ENCODE peak calls at places on chromosomes 4 and X, in seven cellular contexts. One of them, this sample, is unnamed. For H3K4me1 and H3K9me3, the result is how much of the 10 kb centered on the place peaks cover.

GRCh38 chr4:52103314-52103713 is 52.2 kb downstream of the SPATA18 start:
- DNase-seq in Caco-2: no peak
- DNase-seq in body of pancreas: no peak
- DNase-seq in hepatocyte: peak
- DNase-seq in breast epithelium: no peak
- DNase-seq in stomach: no peak
- DNase-seq in Peyer's patch: no peak
- DNase-seq in this sample: no peak

GRCh38 chr4:53361451-53361850 is 4.4 kb downstream of the SCFD2 start:
- DNase-seq in Caco-2: no peak
- DNase-seq in body of pancreas: no peak
- DNase-seq in hepatocyte: no peak
- DNase-seq in breast epithelium: no peak
- DNase-seq in stomach: no peak
- DNase-seq in Peyer's patch: no peak
- DNase-seq in this sample: no peak

GRCh38 chr4:729336-730315 is 24.0 kb downstream of the PCGF3 start:
- DNase-seq in Caco-2: no peak
- DNase-seq in body of pancreas: no peak
- DNase-seq in hepatocyte: no peak
- DNase-seq in breast epithelium: no peak
- DNase-seq in stomach: no peak
- DNase-seq in Peyer's patch: no peak
- DNase-seq in this sample: no peak

GRCh38 chr4:122827899-122828601 is 1.4 kb downstream of the FGF2 start:
- DNase-seq in Caco-2: no peak
- DNase-seq in body of pancreas: peak
- DNase-seq in hepatocyte: peak
- DNase-seq in breast epithelium: peak
- DNase-seq in stomach: no peak
- DNase-seq in Peyer's patch: no peak
- DNase-seq in this sample: no peak

GRCh38 chrX:52574416-52575275 is 57.8 kb upstream of the XAGE1B start:
- DNase-seq in Caco-2: peak
- DNase-seq in body of pancreas: peak
- DNase-seq in hepatocyte: peak
- DNase-seq in breast epithelium: peak
- DNase-seq in stomach: no peak
- DNase-seq in Peyer's patch: no peak
- DNase-seq in this sample: no peak

GRCh38 chrX:65196758-65197371 is 220.6 kb upstream of the ZC4H2 start:
- DNase-seq in Caco-2: peak
- DNase-seq in body of pancreas: peak
- DNase-seq in hepatocyte: peak
- DNase-seq in breast epithelium: no peak
- DNase-seq in stomach: peak
- DNase-seq in Peyer's patch: peak
- DNase-seq in this sample: no peak

GRCh38 chr4:147924604-147925412 is 192.9 kb downstream of the ARHGAP10 start:
- DNase-seq in Caco-2: no peak
- DNase-seq in body of pancreas: peak
- DNase-seq in hepatocyte: peak
- DNase-seq in breast epithelium: no peak
- DNase-seq in stomach: peak
- DNase-seq in Peyer's patch: no peak
- DNase-seq in this sample: no peak

GRCh38 chr4:87530868-87531267 is 1.7 kb upstream of the SPARCL1 start:
- DNase-seq in Caco-2: no peak
- DNase-seq in body of pancreas: peak
- DNase-seq in hepatocyte: peak
- DNase-seq in breast epithelium: peak
- DNase-seq in stomach: peak
- DNase-seq in Peyer's patch: no peak
- DNase-seq in this sample: no peak

GRCh38 chr4:52572936-52573485 is 86.1 kb downstream of the USP46 start:
- DNase-seq in Caco-2: no peak
- DNase-seq in body of pancreas: no peak
- DNase-seq in hepatocyte: no peak
- DNase-seq in breast epithelium: no peak
- DNase-seq in stomach: no peak
- DNase-seq in Peyer's patch: no peak
- DNase-seq in this sample: no peak

GRCh38 chr4:114922582-114922912 is 190.9 kb downstream of the NDST4 start:
- DNase-seq in Caco-2: no peak
- DNase-seq in body of pancreas: no peak
- DNase-seq in hepatocyte: no peak
- DNase-seq in breast epithelium: no peak
- DNase-seq in stomach: no peak
- DNase-seq in Peyer's patch: no peak
- DNase-seq in this sample: no peak

GRCh38 chr4:72295966-72296557 is 264.3 kb downstream of the NPFFR2 start:
- DNase-seq in Caco-2: no peak
- DNase-seq in body of pancreas: no peak
- DNase-seq in hepatocyte: peak
- DNase-seq in breast epithelium: no peak
- DNase-seq in stomach: no peak
- DNase-seq in Peyer's patch: no peak
- DNase-seq in this sample: no peak

GRCh38 chr4:8509311-8509950 is 68.9 kb downstream of the TRMT44 start:
- DNase-seq in Caco-2: no peak
- DNase-seq in body of pancreas: no peak
- DNase-seq in hepatocyte: no peak
- DNase-seq in breast epithelium: no peak
- DNase-seq in stomach: no peak
- DNase-seq in Peyer's patch: no peak
- DNase-seq in this sample: no peak

GRCh38 chr4:125313497-125313896 is 1.3 kb upstream of the FAT4 start:
- DNase-seq in Caco-2: no peak
- DNase-seq in body of pancreas: peak
- DNase-seq in hepatocyte: peak
- DNase-seq in breast epithelium: no peak
- DNase-seq in stomach: no peak
- DNase-seq in Peyer's patch: no peak
- DNase-seq in this sample: no peak

GRCh38 chrX:30039768-30040167 is 175.6 kb upstream of the MAGEB2 start:
- DNase-seq in Caco-2: no peak
- DNase-seq in body of pancreas: no peak
- DNase-seq in hepatocyte: no peak
- DNase-seq in breast epithelium: no peak
- DNase-seq in stomach: no peak
- DNase-seq in Peyer's patch: no peak
- DNase-seq in this sample: no peak

GRCh38 chr4:136893638-136894037 is 638.7 kb downstream of the PCDH18 start:
- DNase-seq in Caco-2: no peak
- DNase-seq in body of pancreas: no peak
- DNase-seq in hepatocyte: no peak
- DNase-seq in breast epithelium: no peak
- DNase-seq in stomach: no peak
- DNase-seq in Peyer's patch: no peak
- DNase-seq in this sample: no peak

GRCh38 chr4:20254517-20255250 is 3.0 kb downstream of the SLIT2 start:
- DNase-seq in Caco-2: no peak
- DNase-seq in body of pancreas: peak
- DNase-seq in hepatocyte: peak
- DNase-seq in breast epithelium: no peak
- DNase-seq in stomach: no peak
- DNase-seq in Peyer's patch: peak
- DNase-seq in this sample: peak

GRCh38 chr4:95761441-95761840 is 78.5 kb upstream of the PDHA2 start:
- DNase-seq in Caco-2: no peak
- DNase-seq in body of pancreas: no peak
- DNase-seq in hepatocyte: peak
- DNase-seq in breast epithelium: no peak
- DNase-seq in stomach: no peak
- DNase-seq in Peyer's patch: no peak
- DNase-seq in this sample: no peak

GRCh38 chrX:39639871-39640270 is 457.9 kb downstream of the BCOR start:
- DNase-seq in Caco-2: no peak
- DNase-seq in body of pancreas: no peak
- DNase-seq in hepatocyte: no peak
- DNase-seq in breast epithelium: no peak
- DNase-seq in stomach: no peak
- DNase-seq in Peyer's patch: no peak
- DNase-seq in this sample: no peak

GRCh38 chrX:11770320-11770719 is 12.3 kb downstream of the MSL3 start:
- DNase-seq in Caco-2: no peak
- DNase-seq in body of pancreas: peak
- DNase-seq in hepatocyte: peak
- DNase-seq in breast epithelium: no peak
- DNase-seq in stomach: peak
- DNase-seq in Peyer's patch: no peak
- DNase-seq in this sample: no peak

DNA sequence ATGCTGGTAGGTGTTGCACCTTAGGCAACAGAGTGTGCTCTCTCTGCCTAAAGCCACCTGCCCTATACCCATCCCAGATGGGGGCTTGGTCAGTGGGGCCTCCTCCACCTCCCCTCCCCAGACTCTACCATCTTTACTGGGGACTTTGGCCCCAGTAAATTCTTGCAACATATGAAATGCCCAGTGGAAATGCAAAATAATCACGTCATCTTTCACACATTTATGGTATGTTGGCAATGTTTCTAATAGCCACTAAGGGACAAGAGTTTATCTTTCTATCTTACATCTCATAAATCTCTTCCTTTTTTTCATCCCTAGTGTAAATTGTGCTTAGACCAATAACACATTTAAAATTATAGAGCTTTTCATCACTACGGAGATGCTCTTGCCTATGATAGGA is 103.0 kb upstream of the MAML3 start:
- DNase-seq in Caco-2: peak
- DNase-seq in body of pancreas: no peak
- DNase-seq in hepatocyte: peak
- DNase-seq in breast epithelium: no peak
- DNase-seq in stomach: no peak
- DNase-seq in Peyer's patch: no peak
- DNase-seq in this sample: no peak
- H3K4me1 ChIP-seq in Caco-2: half or more
- H3K4me1 ChIP-seq in body of pancreas: under half
- H3K4me1 ChIP-seq in hepatocyte: under half
- H3K4me1 ChIP-seq in breast epithelium: under half
- H3K4me1 ChIP-seq in stomach: under half
- H3K4me1 ChIP-seq in Peyer's patch: under half
- H3K4me1 ChIP-seq in this sample: under half

GRCh38 chrX:71606536-71607216 is 11.6 kb downstream of the CXCR3 start:
- DNase-seq in Caco-2: no peak
- DNase-seq in body of pancreas: no peak
- DNase-seq in hepatocyte: no peak
- DNase-seq in breast epithelium: no peak
- DNase-seq in stomach: no peak
- DNase-seq in Peyer's patch: no peak
- DNase-seq in this sample: no peak
- H3K9me3 ChIP-seq in Caco-2: under half
- H3K9me3 ChIP-seq in body of pancreas: under half
- H3K9me3 ChIP-seq in hepatocyte: under half
- H3K9me3 ChIP-seq in breast epithelium: under half
- H3K9me3 ChIP-seq in stomach: under half
- H3K9me3 ChIP-seq in Peyer's patch: under half
- H3K9me3 ChIP-seq in this sample: under half

GRCh38 chr4:118995693-118996391 is 107.2 kb downstream of the SYNPO2 start:
- DNase-seq in Caco-2: no peak
- DNase-seq in body of pancreas: no peak
- DNase-seq in hepatocyte: no peak
- DNase-seq in breast epithelium: no peak
- DNase-seq in stomach: no peak
- DNase-seq in Peyer's patch: no peak
- DNase-seq in this sample: no peak

GRCh38 chr4:118992149-118992548 is 103.5 kb downstream of the SYNPO2 start:
- DNase-seq in Caco-2: no peak
- DNase-seq in body of pancreas: no peak
- DNase-seq in hepatocyte: no peak
- DNase-seq in breast epithelium: no peak
- DNase-seq in stomach: no peak
- DNase-seq in Peyer's patch: no peak
- DNase-seq in this sample: no peak

GRCh38 chr4:118993329-118993728 is 104.7 kb downstream of the SYNPO2 start:
- DNase-seq in Caco-2: no peak
- DNase-seq in body of pancreas: no peak
- DNase-seq in hepatocyte: no peak
- DNase-seq in breast epithelium: no peak
- DNase-seq in stomach: no peak
- DNase-seq in Peyer's patch: no peak
- DNase-seq in this sample: no peak

GRCh38 chr4:118991686-118992085 is 103.0 kb downstream of the SYNPO2 start:
- DNase-seq in Caco-2: no peak
- DNase-seq in body of pancreas: no peak
- DNase-seq in hepatocyte: no peak
- DNase-seq in breast epithelium: no peak
- DNase-seq in stomach: no peak
- DNase-seq in Peyer's patch: no peak
- DNase-seq in this sample: no peak

DNA sequence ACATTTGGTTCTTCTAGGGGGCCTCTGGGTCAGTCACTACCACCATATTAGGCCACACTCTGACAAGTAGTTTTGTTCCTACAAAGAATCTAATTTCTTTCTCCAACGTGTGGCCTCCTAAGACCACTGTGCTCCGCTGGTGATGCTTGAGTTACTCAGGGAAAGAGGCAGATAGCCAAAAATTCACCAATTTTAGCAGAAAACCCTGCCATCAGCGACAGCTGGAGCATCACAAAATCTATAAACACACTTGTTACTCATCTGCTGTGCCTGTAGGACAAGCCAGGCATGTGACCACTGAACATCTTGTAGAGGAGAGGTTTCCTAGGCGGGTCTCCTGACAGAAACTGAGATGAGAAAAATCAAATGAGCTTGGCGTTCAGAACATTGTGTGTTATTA is 105.4 kb downstream of the SYNPO2 start:
- DNase-seq in Caco-2: no peak
- DNase-seq in body of pancreas: no peak
- DNase-seq in hepatocyte: no peak
- DNase-seq in breast epithelium: no peak
- DNase-seq in stomach: peak
- DNase-seq in Peyer's patch: no peak
- DNase-seq in this sample: no peak
- H3K4me1 ChIP-seq in Caco-2: under half
- H3K4me1 ChIP-seq in body of pancreas: under half
- H3K4me1 ChIP-seq in hepatocyte: under half
- H3K4me1 ChIP-seq in breast epithelium: under half
- H3K4me1 ChIP-seq in stomach: under half
- H3K4me1 ChIP-seq in Peyer's patch: under half
- H3K4me1 ChIP-seq in this sample: under half

DNA sequence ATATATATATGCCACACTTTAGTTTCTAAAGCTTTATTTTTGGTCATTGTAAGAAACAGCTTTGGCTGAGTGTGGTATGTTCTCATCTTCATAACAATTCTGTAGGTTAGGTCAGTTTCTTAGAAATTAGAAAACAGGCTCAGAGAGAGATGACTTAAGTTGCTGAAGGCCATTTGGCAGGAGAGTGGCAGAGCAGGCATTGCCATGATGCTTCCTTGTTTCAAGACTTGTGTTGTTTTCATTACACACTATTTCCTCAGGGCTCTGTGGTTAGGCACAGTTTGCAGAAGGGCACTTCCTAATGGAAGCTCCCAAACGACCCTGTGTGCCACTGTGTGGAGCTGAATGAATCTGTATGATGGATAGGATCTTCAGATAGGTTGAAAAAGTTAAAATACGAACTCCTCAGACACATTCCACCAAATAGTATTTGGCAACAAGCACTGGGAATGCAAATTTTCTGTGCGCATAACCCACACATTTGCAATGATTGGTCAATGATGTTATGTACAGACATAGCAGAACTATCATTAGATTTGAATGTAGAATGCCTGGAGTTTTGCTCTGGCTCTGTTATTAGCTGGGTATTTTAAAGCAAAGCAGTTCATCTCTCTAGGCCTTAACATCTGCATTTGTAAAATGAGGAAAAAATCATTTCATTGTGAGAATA is 274.3 kb upstream of the HS3ST1 start:
- DNase-seq in Caco-2: no peak
- DNase-seq in body of pancreas: no peak
- DNase-seq in hepatocyte: no peak
- DNase-seq in breast epithelium: peak
- DNase-seq in stomach: no peak
- DNase-seq in Peyer's patch: no peak
- DNase-seq in this sample: no peak
- H3K9me3 ChIP-seq in Caco-2: under half
- H3K9me3 ChIP-seq in body of pancreas: under half
- H3K9me3 ChIP-seq in hepatocyte: under half
- H3K9me3 ChIP-seq in breast epithelium: under half
- H3K9me3 ChIP-seq in stomach: under half
- H3K9me3 ChIP-seq in Peyer's patch: under half
- H3K9me3 ChIP-seq in this sample: under half

This sample was measured in aorta.